ENCODE peak calls at places on chromosomes 12 and 14, in six cellular contexts. One of them, this sample, is unnamed.

GRCh38 chr14:103519043-103519836 is 3.4 kb downstream of the CKB start:
- DNase-seq in neural progenitor cell: no peak
- DNase-seq in transverse colon: no peak
- DNase-seq in AG04450: no peak
- DNase-seq in fibroblast of lung: peak; percentile 44
- DNase-seq in suprapubic skin: peak; percentile 63
- DNase-seq in this sample: no peak

GRCh38 chr14:77610553-77610952 is 5.9 kb downstream of the SPTLC2 start:
- DNase-seq in neural progenitor cell: no peak
- DNase-seq in transverse colon: no peak
- DNase-seq in AG04450: no peak
- DNase-seq in fibroblast of lung: no peak
- DNase-seq in suprapubic skin: no peak
- DNase-seq in this sample: no peak

GRCh38 chr12:93361159-93361919 is 16.4 kb upstream of the NUDT4 start:
- DNase-seq in neural progenitor cell: no peak
- DNase-seq in transverse colon: no peak
- DNase-seq in AG04450: no peak
- DNase-seq in fibroblast of lung: peak; percentile 92
- DNase-seq in suprapubic skin: no peak
- DNase-seq in this sample: no peak

GRCh38 chr12:89319111-89319510 is 33.2 kb downstream of the DUSP6 start:
- DNase-seq in neural progenitor cell: peak; percentile 25
- DNase-seq in transverse colon: no peak
- DNase-seq in AG04450: peak; percentile 1
- DNase-seq in fibroblast of lung: no peak
- DNase-seq in suprapubic skin: no peak
- DNase-seq in this sample: no peak

GRCh38 chr12:118404876-118405521 is 28.6 kb downstream of the SUDS3 start:
- DNase-seq in neural progenitor cell: peak; percentile 82
- DNase-seq in transverse colon: peak; percentile 48
- DNase-seq in AG04450: peak; percentile 27
- DNase-seq in fibroblast of lung: peak; percentile 47
- DNase-seq in suprapubic skin: no peak
- DNase-seq in this sample: peak; percentile 6

GRCh38 chr12:74412607-74413230 is 124.9 kb upstream of the ATXN7L3B start:
- DNase-seq in neural progenitor cell: no peak
- DNase-seq in transverse colon: no peak
- DNase-seq in AG04450: no peak
- DNase-seq in fibroblast of lung: peak; percentile 10
- DNase-seq in suprapubic skin: no peak
- DNase-seq in this sample: no peak

GRCh38 chr14:69797573-69798338 is 715 bp upstream of the SLC10A1 start:
- DNase-seq in neural progenitor cell: no peak
- DNase-seq in transverse colon: peak; percentile 66
- DNase-seq in AG04450: no peak
- DNase-seq in fibroblast of lung: no peak
- DNase-seq in suprapubic skin: no peak
- DNase-seq in this sample: no peak

GRCh38 chr12:52440821-52441319 is 6.7 kb upstream of the KRT75 start:
- DNase-seq in neural progenitor cell: no peak
- DNase-seq in transverse colon: no peak
- DNase-seq in AG04450: peak; percentile 6
- DNase-seq in fibroblast of lung: peak; percentile 94
- DNase-seq in suprapubic skin: no peak
- DNase-seq in this sample: no peak

GRCh38 chr12:124692443-124692842 is 125.0 kb upstream of the NCOR2 start:
- DNase-seq in neural progenitor cell: no peak
- DNase-seq in transverse colon: no peak
- DNase-seq in AG04450: no peak
- DNase-seq in fibroblast of lung: no peak
- DNase-seq in suprapubic skin: no peak
- DNase-seq in this sample: no peak

GRCh38 chr12:49034287-49034622 is 15.7 kb upstream of the PRKAG1 start:
- DNase-seq in neural progenitor cell: no peak
- DNase-seq in transverse colon: no peak
- DNase-seq in AG04450: no peak
- DNase-seq in fibroblast of lung: no peak
- DNase-seq in suprapubic skin: peak; percentile 58
- DNase-seq in this sample: no peak

GRCh38 chr14:73422515-73422914 is 35.8 kb downstream of the NUMB start:
- DNase-seq in neural progenitor cell: no peak
- DNase-seq in transverse colon: no peak
- DNase-seq in AG04450: no peak
- DNase-seq in fibroblast of lung: no peak
- DNase-seq in suprapubic skin: no peak
- DNase-seq in this sample: no peak

GRCh38 chr14:98382662-98383061 is 889.3 kb downstream of the BCL11B start:
- DNase-seq in neural progenitor cell: no peak
- DNase-seq in transverse colon: no peak
- DNase-seq in AG04450: no peak
- DNase-seq in fibroblast of lung: no peak
- DNase-seq in suprapubic skin: no peak
- DNase-seq in this sample: no peak

GRCh38 chr14:32407170-32407569 is 78.1 kb downstream of the AKAP6 start:
- DNase-seq in neural progenitor cell: no peak
- DNase-seq in transverse colon: no peak
- DNase-seq in AG04450: no peak
- DNase-seq in fibroblast of lung: peak; percentile 36
- DNase-seq in suprapubic skin: no peak
- DNase-seq in this sample: no peak

GRCh38 chr14:32201816-32202467 is at the start of gene RNU6-7:
- DNase-seq in neural progenitor cell: peak; percentile 66
- DNase-seq in transverse colon: peak; percentile 24
- DNase-seq in AG04450: no peak
- DNase-seq in fibroblast of lung: peak; percentile 32
- DNase-seq in suprapubic skin: no peak
- DNase-seq in this sample: no peak

GRCh38 chr12:69996722-69997121 is 171.7 kb downstream of the MYRFL start:
- DNase-seq in neural progenitor cell: no peak
- DNase-seq in transverse colon: no peak
- DNase-seq in AG04450: no peak
- DNase-seq in fibroblast of lung: no peak
- DNase-seq in suprapubic skin: no peak
- DNase-seq in this sample: no peak

GRCh38 chr14:99266181-99267178 is 5.5 kb downstream of the BCL11B start:
- DNase-seq in neural progenitor cell: peak; percentile 91
- DNase-seq in transverse colon: peak; percentile 78
- DNase-seq in AG04450: peak; percentile 13
- DNase-seq in fibroblast of lung: peak; percentile 50
- DNase-seq in suprapubic skin: peak; percentile 88
- DNase-seq in this sample: no peak

GRCh38 chr12:48285751-48286650 is 64.7 kb downstream of the ZNF641 start:
- DNase-seq in neural progenitor cell: no peak
- DNase-seq in transverse colon: no peak
- DNase-seq in AG04450: no peak
- DNase-seq in fibroblast of lung: no peak
- DNase-seq in suprapubic skin: no peak
- DNase-seq in this sample: no peak

GRCh38 chr12:75721231-75721641 is 209.8 kb upstream of the KRR1 start:
- DNase-seq in neural progenitor cell: no peak
- DNase-seq in transverse colon: no peak
- DNase-seq in AG04450: no peak
- DNase-seq in fibroblast of lung: peak; percentile 59
- DNase-seq in suprapubic skin: no peak
- DNase-seq in this sample: no peak

GRCh38 chr14:104436047-104436531 is 143.5 kb upstream of the C14orf180 start:
- DNase-seq in neural progenitor cell: no peak
- DNase-seq in transverse colon: peak; percentile 26
- DNase-seq in AG04450: no peak
- DNase-seq in fibroblast of lung: peak; percentile 17
- DNase-seq in suprapubic skin: peak; percentile 56
- DNase-seq in this sample: no peak

GRCh38 chr12:79124385-79124784 is 259.8 kb downstream of the SYT1 start:
- DNase-seq in neural progenitor cell: no peak
- DNase-seq in transverse colon: no peak
- DNase-seq in AG04450: no peak
- DNase-seq in fibroblast of lung: no peak
- DNase-seq in suprapubic skin: no peak
- DNase-seq in this sample: no peak

GRCh38 chr12:78210894-78211302 is 380.2 kb downstream of the NAV3 start:
- DNase-seq in neural progenitor cell: no peak
- DNase-seq in transverse colon: no peak
- DNase-seq in AG04450: no peak
- DNase-seq in fibroblast of lung: peak; percentile 85
- DNase-seq in suprapubic skin: no peak
- DNase-seq in this sample: peak; percentile 93

GRCh38 chr14:62123959-62124358 is 361.7 kb downstream of the SNAPC1 start:
- DNase-seq in neural progenitor cell: no peak
- DNase-seq in transverse colon: no peak
- DNase-seq in AG04450: no peak
- DNase-seq in fibroblast of lung: no peak
- DNase-seq in suprapubic skin: no peak
- DNase-seq in this sample: no peak

GRCh38 chr14:62118461-62118860 is 356.2 kb downstream of the SNAPC1 start:
- DNase-seq in neural progenitor cell: no peak
- DNase-seq in transverse colon: no peak
- DNase-seq in AG04450: no peak
- DNase-seq in fibroblast of lung: no peak
- DNase-seq in suprapubic skin: no peak
- DNase-seq in this sample: no peak

GRCh38 chr14:62117718-62118164 is 355.5 kb downstream of the SNAPC1 start:
- DNase-seq in neural progenitor cell: no peak
- DNase-seq in transverse colon: no peak
- DNase-seq in AG04450: no peak
- DNase-seq in fibroblast of lung: peak; percentile 1
- DNase-seq in suprapubic skin: no peak
- DNase-seq in this sample: no peak

GRCh38 chr14:62117010-62117717 is 354.9 kb downstream of the SNAPC1 start:
- DNase-seq in neural progenitor cell: peak; percentile 97
- DNase-seq in transverse colon: peak; percentile 48
- DNase-seq in AG04450: peak; percentile 58
- DNase-seq in fibroblast of lung: peak; percentile 71
- DNase-seq in suprapubic skin: peak; percentile 57
- DNase-seq in this sample: no peak

DNA sequence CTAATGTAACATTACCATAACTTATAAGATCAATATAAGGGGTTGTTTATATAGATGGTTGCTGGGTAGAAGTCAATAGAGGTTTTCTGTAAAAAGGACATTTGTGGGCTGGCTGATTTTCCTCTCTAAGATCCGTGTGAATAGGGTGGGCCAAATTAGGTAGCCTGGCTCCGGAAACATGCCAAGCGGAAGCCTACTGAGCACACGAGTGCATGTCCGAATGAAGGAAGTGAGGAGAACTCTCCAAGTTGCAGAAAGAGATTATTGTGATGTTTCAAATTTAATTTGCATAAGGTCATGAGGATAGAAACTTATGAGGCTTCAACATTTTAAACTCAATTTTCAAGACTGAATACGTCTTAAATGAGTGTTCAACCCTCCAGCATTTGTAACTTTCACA is 356.7 kb downstream of the SNAPC1 start:
- DNase-seq in neural progenitor cell: no peak
- DNase-seq in transverse colon: no peak
- DNase-seq in AG04450: no peak
- DNase-seq in fibroblast of lung: no peak
- DNase-seq in suprapubic skin: no peak
- DNase-seq in this sample: no peak
- H3K27me3 ChIP-seq in neural progenitor cell: peaks cover 82% of the 10 kb centered on the region
- H3K27me3 ChIP-seq in transverse colon: peaks cover 76% of the 10 kb centered on the region
- H3K27me3 ChIP-seq in AG04450: peaks cover 25% of the 10 kb centered on the region
- H3K27me3 ChIP-seq in fibroblast of lung: peaks cover 21% of the 10 kb centered on the region
- H3K27me3 ChIP-seq in suprapubic skin: peaks cover 67% of the 10 kb centered on the region
- H3K27me3 ChIP-seq in this sample: peaks cover 7% of the 10 kb centered on the region

GRCh38 chr14:64707661-64708060 is 3.4 kb downstream of the PLEKHG3 start:
- DNase-seq in neural progenitor cell: no peak
- DNase-seq in transverse colon: peak; percentile 53
- DNase-seq in AG04450: peak; percentile 53
- DNase-seq in fibroblast of lung: peak; percentile 93
- DNase-seq in suprapubic skin: peak; percentile 33
- DNase-seq in this sample: no peak
- H3K4me3 ChIP-seq in neural progenitor cell: peak overlapping the region; percentile 82
- H3K4me3 ChIP-seq in transverse colon: no peak overlapping the region
- H3K4me3 ChIP-seq in AG04450: no peak overlapping the region
- H3K4me3 ChIP-seq in fibroblast of lung: no peak overlapping the region
- H3K4me3 ChIP-seq in suprapubic skin: no peak overlapping the region
- H3K4me3 ChIP-seq in this sample: no peak overlapping the region

DNA sequence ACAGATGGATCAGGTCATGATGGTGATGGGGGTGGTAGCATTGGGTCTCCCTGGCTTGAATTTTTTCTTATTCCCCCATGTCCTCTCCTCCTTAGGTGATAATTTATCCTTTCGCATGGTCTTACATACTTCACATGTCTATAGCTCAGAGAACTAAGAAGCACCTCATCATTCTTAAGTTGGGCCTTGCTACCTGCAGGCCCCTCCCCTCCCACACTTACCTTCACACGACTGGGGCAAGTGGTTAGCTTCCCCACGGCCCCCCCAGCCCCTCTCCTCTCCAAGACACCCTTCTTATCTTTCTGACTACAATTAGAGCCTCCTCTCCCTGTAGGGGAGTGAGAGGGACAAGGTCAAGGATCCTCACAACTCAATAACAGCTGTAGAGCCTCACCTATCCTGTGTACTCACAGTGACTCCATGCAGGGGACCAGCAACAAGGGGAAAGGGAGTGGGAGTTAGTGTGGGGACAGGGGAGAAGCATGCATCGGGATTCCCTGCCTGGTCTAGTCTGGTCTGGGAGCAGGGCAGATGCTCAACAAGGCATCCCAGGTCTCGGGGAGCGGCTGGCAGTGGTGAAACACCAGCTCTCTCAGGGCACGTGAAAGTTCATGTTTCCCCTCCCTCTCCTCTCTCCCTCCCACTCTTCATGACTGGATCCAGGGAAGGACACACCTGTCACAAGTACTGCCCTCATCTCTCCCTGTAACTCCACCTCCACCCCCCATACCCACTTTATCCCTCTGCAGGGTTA is 45.4 kb downstream of the SMUG1 start:
- DNase-seq in neural progenitor cell: no peak
- DNase-seq in transverse colon: no peak
- DNase-seq in AG04450: no peak
- DNase-seq in fibroblast of lung: no peak
- DNase-seq in suprapubic skin: no peak
- DNase-seq in this sample: no peak
- H3K27me3 ChIP-seq in neural progenitor cell: peaks cover 100% of the 10 kb centered on the region
- H3K27me3 ChIP-seq in transverse colon: peaks cover 52% of the 10 kb centered on the region
- H3K27me3 ChIP-seq in AG04450: peaks cover 51% of the 10 kb centered on the region
- H3K27me3 ChIP-seq in fibroblast of lung: peaks cover 5% of the 10 kb centered on the region
- H3K27me3 ChIP-seq in suprapubic skin: no peaks in the 10 kb centered on the region
- H3K27me3 ChIP-seq in this sample: peaks cover 4% of the 10 kb centered on the region

GRCh38 chr12:50112456-50113218 is 601 bp downstream of the COX14 start:
- DNase-seq in neural progenitor cell: peak; percentile 86
- DNase-seq in transverse colon: no peak
- DNase-seq in AG04450: no peak
- DNase-seq in fibroblast of lung: no peak
- DNase-seq in suprapubic skin: no peak
- DNase-seq in this sample: no peak

GRCh38 chr12:50111417-50111692 is 681 bp upstream of the COX14 start:
- DNase-seq in neural progenitor cell: no peak
- DNase-seq in transverse colon: no peak
- DNase-seq in AG04450: no peak
- DNase-seq in fibroblast of lung: no peak
- DNase-seq in suprapubic skin: no peak
- DNase-seq in this sample: no peak

GRCh38 chr12:50111693-50112455 is at the start of gene COX14:
- DNase-seq in neural progenitor cell: peak; percentile 100
- DNase-seq in transverse colon: peak; percentile 99
- DNase-seq in AG04450: peak; percentile 99
- DNase-seq in fibroblast of lung: peak; percentile 99
- DNase-seq in suprapubic skin: peak; percentile 99
- DNase-seq in this sample: peak; percentile 98

GRCh38 chr12:50110762-50111416 is 1.1 kb upstream of the COX14 start:
- DNase-seq in neural progenitor cell: peak; percentile 60
- DNase-seq in transverse colon: peak; percentile 73
- DNase-seq in AG04450: no peak
- DNase-seq in fibroblast of lung: no peak
- DNase-seq in suprapubic skin: no peak
- DNase-seq in this sample: no peak

GRCh38 chr12:50110127-50110761 is 1.8 kb upstream of the COX14 start:
- DNase-seq in neural progenitor cell: no peak
- DNase-seq in transverse colon: peak; percentile 78
- DNase-seq in AG04450: no peak
- DNase-seq in fibroblast of lung: no peak
- DNase-seq in suprapubic skin: no peak
- DNase-seq in this sample: no peak
- H3K4me3 ChIP-seq in neural progenitor cell: no peak overlapping the region
- H3K4me3 ChIP-seq in transverse colon: no peak overlapping the region
- H3K4me3 ChIP-seq in AG04450: no peak overlapping the region
- H3K4me3 ChIP-seq in fibroblast of lung: no peak overlapping the region
- H3K4me3 ChIP-seq in suprapubic skin: no peak overlapping the region
- H3K4me3 ChIP-seq in this sample: no peak overlapping the region